ENCODE peak calls at places on chromosomes 16 and 17, in four cellular contexts. U is NCI-H460, Q is nephron progenitor cell, T is activated gamma-delta T cell treated with Interleukin-2 at 50 U/mL for 16 hours. P is an unnamed sample.
A peak's percentile ranks its signal among the peaks of the same experiment; 100 is the strongest.

GRCh38 chr17:80130992-80131391 is 15.9 kb downstream of the EIF4A3 start:
- DNase-seq in U (no peak), Q (no peak), T (no peak), P (no peak)

GRCh38 chr17:68519911-68520310 is 7.7 kb downstream of the PRKAR1A start:
- DNase-seq in T (no peak), U (no peak), Q (no peak), P (no peak)

GRCh38 chr17:45288825-45289224 is 26.9 kb upstream of the SPATA32 start:
- DNase-seq in Q (no peak), U (no peak), T (no peak), P (no peak)

GRCh38 chr17:21199311-21199710 is 14.7 kb downstream of the TMEM11 start:
- DNase-seq in U (no peak), T (no peak), Q (no peak), P (no peak)

GRCh38 chr17:39485555-39485954 is 24.3 kb downstream of the CDK12 start:
- DNase-seq in T (no peak), Q (no peak), U (peak; percentile 37), P (no peak)

GRCh38 chr17:56808503-56808902 is 25.2 kb downstream of the C17orf67 start:
- DNase-seq in T (no peak), U (no peak), Q (no peak), P (no peak)

GRCh38 chr17:8701221-8701620 is 43.4 kb downstream of the CCDC42 start:
- DNase-seq in T (no peak), U (no peak), Q (no peak), P (peak; percentile 24)

GRCh38 chr16:53949716-53950410 is 245.9 kb downstream of the FTO start:
- DNase-seq in Q (no peak), T (no peak), U (no peak), P (no peak)

GRCh38 chr16:81967358-81967757 is 43.9 kb downstream of the SDR42E1 start:
- DNase-seq in Q (no peak), U (no peak), T (no peak), P (no peak)